ENCODE peak calls at places on chromosomes 12 and 14, in five cellular contexts. J is left ventricle myocardium inferior, E is lower leg skin, M is AG09319, Z is H9. V is an unnamed sample.

GRCh38 chr14:61477845-61478438 is 156.6 kb downstream of the PRKCH start:
- DNase-seq in J (peak), E (peak), M (no peak), Z (no peak), V (no peak)

GRCh38 chr12:75816892-75817291 is 214.7 kb downstream of the PHLDA1 start:
- DNase-seq in J (no peak), E (no peak), M (no peak), Z (no peak), V (no peak)

GRCh38 chr14:22462923-22463322 is 126.1 kb downstream of the DAD1 start:
- DNase-seq in J (no peak), E (no peak), M (no peak), Z (no peak), V (no peak)

GRCh38 chr14:21860172-21860571 is 186.6 kb upstream of the OR4E1 start:
- DNase-seq in J (no peak), E (no peak), M (no peak), Z (peak), V (no peak)

GRCh38 chr12:72089678-72090077 is 151.0 kb downstream of the TPH2 start:
- DNase-seq in J (no peak), E (no peak), M (no peak), Z (no peak), V (no peak)

GRCh38 chr14:102935756-102936155 is 13.3 kb downstream of the AMN start:
- DNase-seq in J (no peak), E (no peak), M (no peak), Z (no peak), V (no peak)

GRCh38 chr14:29913550-29913949 is 14.1 kb downstream of the PRKD1 start:
- DNase-seq in J (no peak), E (no peak), M (no peak), Z (no peak), V (no peak)

GRCh38 chr14:26596722-26597030 is 1.2 kb downstream of the NOVA1 start:
- DNase-seq in J (peak), E (peak), M (no peak), Z (peak), V (no peak)

GRCh38 chr12:50088577-50089335 is 3.6 kb downstream of the SMARCD1 start:
- DNase-seq in J (no peak), E (no peak), M (no peak), Z (no peak), V (no peak)

GRCh38 chr12:87922721-87923120 is 106.5 kb downstream of the C12orf50 start:
- DNase-seq in J (no peak), E (no peak), M (no peak), Z (no peak), V (no peak)

GRCh38 chr14:99352688-99353280 is 80.8 kb upstream of the BCL11B start:
- DNase-seq in J (no peak), E (no peak), M (no peak), Z (no peak), V (no peak)

GRCh38 chr14:99350751-99351150 is 78.8 kb upstream of the BCL11B start:
- DNase-seq in J (no peak), E (no peak), M (no peak), Z (no peak), V (no peak)

GRCh38 chr14:99349721-99350495 is 77.9 kb upstream of the BCL11B start:
- DNase-seq in J (no peak), E (no peak), M (no peak), Z (no peak), V (no peak)

GRCh38 chr14:99348816-99349609 is 77.0 kb upstream of the BCL11B start:
- DNase-seq in J (no peak), E (no peak), M (no peak), Z (no peak), V (no peak)

GRCh38 chr14:99351166-99352007 is 79.4 kb upstream of the BCL11B start:
- DNase-seq in J (no peak), E (no peak), M (no peak), Z (no peak), V (no peak)
- TF ChIP-seq CTCF in J (no peak), E (no peak), M (no peak), Z (peak), V (no peak)

GRCh38 chr14:69316449-69317391 is 56.8 kb downstream of the GALNT16 start:
- DNase-seq in J (peak), E (peak), M (peak), Z (peak), V (peak)
- TF ChIP-seq CTCF in J (no peak), E (no peak), M (no peak), Z (peak), V (no peak)

DNA sequence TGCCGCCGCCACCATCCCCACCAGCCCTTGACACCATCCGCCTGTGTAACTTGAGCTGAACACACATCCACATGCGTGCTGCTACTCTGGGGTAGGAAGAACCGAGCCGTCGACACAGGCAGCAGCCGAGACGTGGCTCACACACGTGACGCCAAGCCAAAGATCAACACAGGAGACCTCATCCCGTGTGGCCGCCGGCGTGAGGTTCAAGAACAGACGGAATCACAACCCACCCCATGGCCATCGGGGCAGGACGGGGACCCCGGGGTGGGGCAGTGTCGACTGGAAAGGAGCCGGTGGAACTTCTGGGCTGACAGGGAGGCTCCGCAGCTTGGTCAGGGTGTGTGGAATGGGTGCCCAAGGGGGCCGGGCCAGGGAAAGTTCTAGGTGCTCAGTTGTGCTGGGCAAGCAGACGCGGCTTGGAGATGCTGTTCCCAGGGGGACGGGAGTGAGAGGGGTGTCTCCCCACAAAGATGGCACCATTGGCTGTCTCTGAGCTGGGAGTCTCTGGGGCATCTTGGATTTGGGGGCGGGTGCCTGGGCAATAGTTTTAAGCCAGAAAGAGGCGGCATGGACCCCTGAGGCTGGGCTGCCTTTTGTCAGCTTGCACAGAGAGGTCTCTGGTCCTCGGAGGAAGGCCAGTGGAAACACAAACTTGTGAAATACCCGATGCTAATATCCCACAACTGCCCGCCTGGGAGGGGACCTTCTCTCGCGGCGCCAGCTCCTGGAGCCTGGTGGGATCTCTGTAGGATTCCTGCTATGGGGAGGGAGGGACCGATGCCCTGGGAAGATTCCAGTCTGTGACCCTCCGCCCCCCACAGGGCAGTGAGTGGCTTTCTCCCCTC is 41.8 kb downstream of the GALNT9 start:
- DNase-seq in J (no peak), E (no peak), M (no peak), Z (no peak), V (no peak)
- TF ChIP-seq CTCF in J (no peak), E (no peak), M (no peak), Z (no peak), V (no peak)

GRCh38 chr14:74083784-74084276 is 423 bp downstream of the ALDH6A1 start:
- DNase-seq in J (no peak), E (no peak), M (no peak), Z (peak), V (no peak)

GRCh38 chr14:74083161-74083560 is 1.1 kb downstream of the ALDH6A1 start:
- DNase-seq in J (no peak), E (no peak), M (no peak), Z (no peak), V (no peak)

GRCh38 chr14:74085047-74085637 is 386 bp downstream of the LIN52 start:
- DNase-seq in J (no peak), E (peak), M (no peak), Z (no peak), V (no peak)

GRCh38 chr14:74085828-74086227 is 1.1 kb downstream of the LIN52 start:
- DNase-seq in J (no peak), E (no peak), M (no peak), Z (no peak), V (no peak)

DNA sequence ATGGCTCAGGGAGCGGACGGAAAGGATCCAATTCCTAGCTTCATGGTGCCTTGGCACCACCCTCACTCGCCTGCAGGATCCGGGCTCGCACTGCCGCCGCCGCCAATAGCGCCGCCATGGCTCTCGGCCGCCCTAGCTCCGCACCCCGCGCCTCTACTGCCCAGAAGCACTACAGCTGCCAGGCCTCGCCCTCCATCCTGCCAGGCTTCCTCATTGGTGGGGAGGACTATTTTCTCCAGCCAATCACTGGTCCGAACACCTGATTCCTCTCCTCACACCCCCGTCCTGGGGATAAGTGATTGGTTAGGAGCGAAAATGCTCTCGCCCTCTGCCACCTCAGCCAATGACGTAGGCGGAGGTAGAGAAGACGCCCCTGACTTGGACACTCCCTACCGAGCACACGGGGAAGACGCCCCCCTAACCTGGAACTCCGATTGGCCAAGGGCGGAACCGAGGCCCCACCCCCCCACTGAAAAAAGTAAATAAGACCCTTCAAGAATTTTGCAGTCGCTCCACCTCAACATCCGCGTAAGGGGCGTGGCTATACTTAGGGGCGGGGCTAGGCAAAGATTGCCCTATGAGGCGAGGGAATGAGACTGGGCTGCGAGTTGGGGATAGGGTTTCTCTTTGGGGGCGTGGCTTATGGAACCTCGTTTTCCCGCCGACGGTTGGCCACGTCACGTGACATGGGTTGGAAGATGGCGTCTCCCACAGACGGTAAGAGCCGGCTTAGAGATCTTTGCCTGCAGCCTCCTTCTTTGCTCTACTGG is at the start of the genes ALDH6A1 and LIN52:
- DNase-seq in J (peak), E (peak), M (peak), Z (peak), V (peak)
- TF ChIP-seq CTCF in J (peak), E (no peak), M (no peak), Z (peak), V (no peak)

V was measured in mesothelial cell of epicardium.